ENCODE peak calls at places on chromosomes 5 and 9, in nine cellular contexts. One of them, this sample, is unnamed. For H3K4me1, the result is how much of the 10 kb centered on the place peaks cover.

GRCh38 chr5:127909078-127909477 is 174.5 kb upstream of the SLC12A2 start:
- DNase-seq in Peyer's patch: no peak
- DNase-seq in vagina: no peak
- DNase-seq in MM.1S: peak
- DNase-seq in hepatocyte: peak
- DNase-seq in pancreas: no peak
- DNase-seq in tibial artery: no peak
- DNase-seq in A549: peak
- DNase-seq in fibroblast of lung: peak
- DNase-seq in this sample: peak

GRCh38 chr5:137233726-137234125 is 265.4 kb downstream of the SPOCK1 start:
- DNase-seq in MM.1S: no peak
- DNase-seq in A549: no peak
- DNase-seq in hepatocyte: no peak
- DNase-seq in fibroblast of lung: peak
- DNase-seq in pancreas: no peak
- DNase-seq in vagina: no peak
- DNase-seq in tibial artery: no peak
- DNase-seq in Peyer's patch: no peak
- DNase-seq in this sample: no peak

GRCh38 chr9:119365291-119366027 is 3.8 kb downstream of the BRINP1 start:
- DNase-seq in fibroblast of lung: peak
- DNase-seq in A549: peak
- DNase-seq in pancreas: no peak
- DNase-seq in tibial artery: no peak
- DNase-seq in MM.1S: peak
- DNase-seq in vagina: no peak
- DNase-seq in Peyer's patch: no peak
- DNase-seq in hepatocyte: peak
- DNase-seq in this sample: no peak

GRCh38 chr9:5492965-5493364 is 17.4 kb upstream of the PDCD1LG2 start:
- DNase-seq in A549: peak
- DNase-seq in MM.1S: peak
- DNase-seq in vagina: no peak
- DNase-seq in tibial artery: no peak
- DNase-seq in Peyer's patch: no peak
- DNase-seq in fibroblast of lung: no peak
- DNase-seq in hepatocyte: no peak
- DNase-seq in pancreas: no peak
- DNase-seq in this sample: no peak

GRCh38 chr5:80623911-80624457 is 30.5 kb upstream of the MSH3 start:
- DNase-seq in vagina: no peak
- DNase-seq in tibial artery: no peak
- DNase-seq in hepatocyte: no peak
- DNase-seq in fibroblast of lung: no peak
- DNase-seq in pancreas: no peak
- DNase-seq in Peyer's patch: no peak
- DNase-seq in MM.1S: no peak
- DNase-seq in A549: no peak
- DNase-seq in this sample: no peak

GRCh38 chr5:74579215-74579614 is 61.3 kb downstream of the ENC1 start:
- DNase-seq in fibroblast of lung: peak
- DNase-seq in tibial artery: no peak
- DNase-seq in A549: no peak
- DNase-seq in MM.1S: peak
- DNase-seq in vagina: no peak
- DNase-seq in Peyer's patch: no peak
- DNase-seq in hepatocyte: no peak
- DNase-seq in pancreas: no peak
- DNase-seq in this sample: no peak

GRCh38 chr9:130579738-130580463 is 524 bp downstream of the FUBP3 start:
- DNase-seq in Peyer's patch: no peak
- DNase-seq in hepatocyte: no peak
- DNase-seq in fibroblast of lung: no peak
- DNase-seq in MM.1S: peak
- DNase-seq in tibial artery: no peak
- DNase-seq in pancreas: no peak
- DNase-seq in vagina: no peak
- DNase-seq in A549: no peak
- DNase-seq in this sample: no peak

GRCh38 chr9:38359689-38360385 is 32.7 kb upstream of the ALDH1B1 start:
- DNase-seq in fibroblast of lung: peak
- DNase-seq in tibial artery: peak
- DNase-seq in MM.1S: no peak
- DNase-seq in hepatocyte: no peak
- DNase-seq in Peyer's patch: no peak
- DNase-seq in A549: no peak
- DNase-seq in vagina: no peak
- DNase-seq in pancreas: no peak
- DNase-seq in this sample: no peak

GRCh38 chr5:170246471-170246870 is 13.7 kb downstream of the C5orf58 start:
- DNase-seq in pancreas: no peak
- DNase-seq in hepatocyte: no peak
- DNase-seq in vagina: no peak
- DNase-seq in A549: no peak
- DNase-seq in tibial artery: no peak
- DNase-seq in MM.1S: no peak
- DNase-seq in fibroblast of lung: no peak
- DNase-seq in Peyer's patch: no peak
- DNase-seq in this sample: no peak

GRCh38 chr5:142360051-142360498 is 35.3 kb upstream of the SPRY4 start:
- DNase-seq in Peyer's patch: no peak
- DNase-seq in MM.1S: no peak
- DNase-seq in tibial artery: no peak
- DNase-seq in A549: no peak
- DNase-seq in pancreas: no peak
- DNase-seq in vagina: no peak
- DNase-seq in hepatocyte: no peak
- DNase-seq in fibroblast of lung: no peak
- DNase-seq in this sample: no peak
- H3K4me1 ChIP-seq in Peyer's patch: under half
- H3K4me1 ChIP-seq in MM.1S: under half
- H3K4me1 ChIP-seq in tibial artery: under half
- H3K4me1 ChIP-seq in A549: half or more
- H3K4me1 ChIP-seq in pancreas: under half
- H3K4me1 ChIP-seq in vagina: under half
- H3K4me1 ChIP-seq in hepatocyte: under half
- H3K4me1 ChIP-seq in fibroblast of lung: under half
- H3K4me1 ChIP-seq in this sample: under half

DNA sequence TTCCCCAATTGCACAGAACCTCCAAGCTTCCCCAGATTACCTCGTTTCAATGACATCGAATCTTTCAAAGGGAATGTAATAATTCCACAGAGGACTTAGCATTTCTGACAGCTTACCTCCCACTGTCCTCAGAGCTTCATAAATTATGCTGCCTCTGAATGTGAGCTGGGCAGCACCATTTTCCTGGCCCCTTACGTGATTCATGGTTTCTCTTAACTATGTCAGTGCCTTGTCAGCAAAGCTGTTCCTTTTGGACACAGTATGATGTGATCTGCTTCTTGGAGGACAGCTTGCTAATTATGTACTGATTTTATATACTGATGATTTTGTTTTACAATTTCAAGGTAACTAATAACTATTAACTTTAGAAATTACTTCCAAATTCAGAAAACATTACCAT is 27.7 kb upstream of the SSBP2 start:
- DNase-seq in fibroblast of lung: peak
- DNase-seq in MM.1S: peak
- DNase-seq in Peyer's patch: no peak
- DNase-seq in vagina: no peak
- DNase-seq in A549: no peak
- DNase-seq in tibial artery: no peak
- DNase-seq in pancreas: no peak
- DNase-seq in hepatocyte: no peak
- DNase-seq in this sample: no peak
- H3K4me3 ChIP-seq in fibroblast of lung: peak
- H3K4me3 ChIP-seq in MM.1S: peak
- H3K4me3 ChIP-seq in Peyer's patch: peak
- H3K4me3 ChIP-seq in vagina: peak
- H3K4me3 ChIP-seq in A549: no peak
- H3K4me3 ChIP-seq in tibial artery: peak
- H3K4me3 ChIP-seq in pancreas: peak
- H3K4me3 ChIP-seq in hepatocyte: no peak
- H3K4me3 ChIP-seq in this sample: peak

DNA sequence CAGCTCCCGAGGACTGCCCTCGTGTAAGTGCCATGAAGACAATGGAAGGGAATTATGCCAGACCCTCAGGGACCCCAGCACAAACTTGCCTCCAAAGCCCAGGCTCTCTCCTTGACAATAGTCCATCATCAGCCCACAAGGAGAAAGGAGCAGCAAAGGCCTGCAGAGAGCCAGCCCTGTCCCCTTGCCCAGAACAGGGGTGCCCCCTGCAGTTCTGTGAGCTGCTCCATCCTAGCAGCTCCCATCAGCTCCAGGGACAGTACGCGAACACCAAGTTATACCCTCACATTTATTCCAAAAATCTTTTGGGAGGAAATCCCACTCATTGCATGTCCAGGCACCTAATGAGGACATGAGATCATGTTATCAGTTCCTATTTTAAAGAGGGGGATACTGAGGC is 11.1 kb downstream of the BARX1 start:
- DNase-seq in hepatocyte: no peak
- DNase-seq in A549: no peak
- DNase-seq in Peyer's patch: no peak
- DNase-seq in MM.1S: no peak
- DNase-seq in fibroblast of lung: no peak
- DNase-seq in pancreas: no peak
- DNase-seq in vagina: no peak
- DNase-seq in tibial artery: no peak
- DNase-seq in this sample: no peak
- TF ChIP-seq CTCF in hepatocyte: no peak
- TF ChIP-seq CTCF in A549: no peak
- TF ChIP-seq CTCF in Peyer's patch: no peak
- TF ChIP-seq CTCF in MM.1S: no peak
- TF ChIP-seq CTCF in fibroblast of lung: no peak
- TF ChIP-seq CTCF in pancreas: no peak
- TF ChIP-seq CTCF in vagina: no peak
- TF ChIP-seq CTCF in tibial artery: no peak
- TF ChIP-seq CTCF in this sample: no peak

GRCh38 chr5:132266031-132266835 is 8.7 kb downstream of the PDLIM4 start:
- DNase-seq in tibial artery: no peak
- DNase-seq in fibroblast of lung: no peak
- DNase-seq in Peyer's patch: no peak
- DNase-seq in pancreas: no peak
- DNase-seq in vagina: peak
- DNase-seq in A549: no peak
- DNase-seq in hepatocyte: no peak
- DNase-seq in MM.1S: no peak
- DNase-seq in this sample: peak
- H3K4me1 ChIP-seq in tibial artery: under half
- H3K4me1 ChIP-seq in fibroblast of lung: half or more
- H3K4me1 ChIP-seq in Peyer's patch: under half
- H3K4me1 ChIP-seq in pancreas: under half
- H3K4me1 ChIP-seq in vagina: half or more
- H3K4me1 ChIP-seq in A549: under half
- H3K4me1 ChIP-seq in hepatocyte: under half
- H3K4me1 ChIP-seq in MM.1S: under half
- H3K4me1 ChIP-seq in this sample: under half

DNA sequence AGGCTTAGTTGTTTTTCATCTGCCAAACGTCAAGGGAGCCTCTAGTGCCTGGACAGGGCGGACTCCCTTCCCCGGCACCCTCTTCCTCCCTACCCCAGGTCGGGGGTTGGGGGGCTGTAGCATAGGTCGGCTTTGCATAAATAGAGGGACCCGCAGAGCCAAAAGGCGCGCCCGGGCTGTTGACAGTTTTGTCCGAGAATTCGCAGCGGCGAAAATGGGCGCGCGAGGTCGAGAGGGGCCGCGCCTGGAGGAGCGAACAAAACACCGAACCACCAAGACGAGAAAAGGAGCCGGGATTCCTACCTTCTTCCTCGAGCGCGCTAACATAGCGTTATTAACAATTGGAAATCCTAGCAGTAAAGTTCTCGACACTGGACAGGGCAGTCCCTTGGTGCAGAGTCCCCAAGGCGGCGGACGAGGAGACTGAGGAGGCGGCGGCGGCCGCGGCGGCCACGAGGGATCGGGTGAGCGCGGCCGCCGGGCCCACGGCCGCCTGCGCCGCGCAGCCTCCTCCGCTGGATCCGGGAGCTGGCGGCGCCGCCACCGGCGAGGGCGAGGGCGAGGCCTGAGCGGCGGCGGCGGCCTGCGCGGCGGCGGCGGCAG is 1.8 kb downstream of the FOXD1 start:
- DNase-seq in Peyer's patch: no peak
- DNase-seq in tibial artery: no peak
- DNase-seq in hepatocyte: no peak
- DNase-seq in MM.1S: peak
- DNase-seq in pancreas: no peak
- DNase-seq in A549: peak
- DNase-seq in fibroblast of lung: no peak
- DNase-seq in vagina: no peak
- DNase-seq in this sample: no peak
- H3K4me3 ChIP-seq in Peyer's patch: peak
- H3K4me3 ChIP-seq in tibial artery: peak
- H3K4me3 ChIP-seq in hepatocyte: peak
- H3K4me3 ChIP-seq in MM.1S: peak
- H3K4me3 ChIP-seq in pancreas: no peak
- H3K4me3 ChIP-seq in A549: peak
- H3K4me3 ChIP-seq in fibroblast of lung: peak
- H3K4me3 ChIP-seq in vagina: peak
- H3K4me3 ChIP-seq in this sample: no peak

This sample was measured in colonic mucosa.